ENCODE peak calls at places on chromosomes 6 and 20, in four cellular contexts. One of them, this sample, is unnamed.

GRCh38 chr6:160049346-160049745 is 72.3 kb upstream of the SLC22A1 start:
- DNase-seq in WTC11: no peak
- DNase-seq in activated naive CD4-positive, alpha-beta T cell treated with anti-CD3 and anti-CD28 coated beads, Interleukin-2, amount 50 U/mL, for 16 hours: no peak
- DNase-seq in NCI-H1694: no peak
- DNase-seq in this sample: no peak

GRCh38 chr6:50602191-50602810 is 111.0 kb upstream of the TFAP2D start:
- DNase-seq in activated naive CD4-positive, alpha-beta T cell treated with anti-CD3 and anti-CD28 coated beads, Interleukin-2, amount 50 U/mL, for 16 hours: no peak
- DNase-seq in NCI-H1694: peak
- DNase-seq in WTC11: no peak
- DNase-seq in this sample: peak

GRCh38 chr6:116847234-116847633 is 18.4 kb upstream of the GPRC6A start:
- DNase-seq in WTC11: no peak
- DNase-seq in activated naive CD4-positive, alpha-beta T cell treated with anti-CD3 and anti-CD28 coated beads, Interleukin-2, amount 50 U/mL, for 16 hours: no peak
- DNase-seq in NCI-H1694: peak
- DNase-seq in this sample: peak

GRCh38 chr20:23050847-23051627 is 1.6 kb upstream of the THBD start:
- DNase-seq in NCI-H1694: no peak
- DNase-seq in activated naive CD4-positive, alpha-beta T cell treated with anti-CD3 and anti-CD28 coated beads, Interleukin-2, amount 50 U/mL, for 16 hours: no peak
- DNase-seq in WTC11: peak
- DNase-seq in this sample: no peak

GRCh38 chr6:32685603-32686002 is 19.1 kb upstream of the HLA-DQB1 start:
- DNase-seq in WTC11: no peak
- DNase-seq in NCI-H1694: no peak
- DNase-seq in activated naive CD4-positive, alpha-beta T cell treated with anti-CD3 and anti-CD28 coated beads, Interleukin-2, amount 50 U/mL, for 16 hours: no peak
- DNase-seq in this sample: no peak

GRCh38 chr6:3455121-3455489 is 1.7 kb downstream of the SLC22A23 start:
- DNase-seq in NCI-H1694: no peak
- DNase-seq in WTC11: no peak
- DNase-seq in activated naive CD4-positive, alpha-beta T cell treated with anti-CD3 and anti-CD28 coated beads, Interleukin-2, amount 50 U/mL, for 16 hours: peak
- DNase-seq in this sample: no peak

GRCh38 chr6:39430968-39431523 is 108.5 kb upstream of the KCNK16 start:
- DNase-seq in NCI-H1694: no peak
- DNase-seq in WTC11: peak
- DNase-seq in activated naive CD4-positive, alpha-beta T cell treated with anti-CD3 and anti-CD28 coated beads, Interleukin-2, amount 50 U/mL, for 16 hours: no peak
- DNase-seq in this sample: peak

GRCh38 chr20:2814076-2814475 is 711 bp upstream of the C20orf141 start:
- DNase-seq in WTC11: no peak
- DNase-seq in NCI-H1694: no peak
- DNase-seq in activated naive CD4-positive, alpha-beta T cell treated with anti-CD3 and anti-CD28 coated beads, Interleukin-2, amount 50 U/mL, for 16 hours: no peak
- DNase-seq in this sample: peak

GRCh38 chr6:116511424-116512131 is at the start of gene CALHM5:
- DNase-seq in WTC11: no peak
- DNase-seq in NCI-H1694: no peak
- DNase-seq in activated naive CD4-positive, alpha-beta T cell treated with anti-CD3 and anti-CD28 coated beads, Interleukin-2, amount 50 U/mL, for 16 hours: no peak
- DNase-seq in this sample: no peak

GRCh38 chr6:3616565-3617176 is 134.8 kb downstream of the PXDC1 start:
- DNase-seq in WTC11: no peak
- DNase-seq in NCI-H1694: no peak
- DNase-seq in activated naive CD4-positive, alpha-beta T cell treated with anti-CD3 and anti-CD28 coated beads, Interleukin-2, amount 50 U/mL, for 16 hours: no peak
- DNase-seq in this sample: no peak

GRCh38 chr6:139882977-139883728 is 508.7 kb upstream of the CITED2 start:
- DNase-seq in WTC11: no peak
- DNase-seq in activated naive CD4-positive, alpha-beta T cell treated with anti-CD3 and anti-CD28 coated beads, Interleukin-2, amount 50 U/mL, for 16 hours: no peak
- DNase-seq in NCI-H1694: no peak
- DNase-seq in this sample: no peak

GRCh38 chr6:25105070-25105925 is 169.5 kb upstream of the RIPOR2 start:
- DNase-seq in activated naive CD4-positive, alpha-beta T cell treated with anti-CD3 and anti-CD28 coated beads, Interleukin-2, amount 50 U/mL, for 16 hours: no peak
- DNase-seq in WTC11: no peak
- DNase-seq in NCI-H1694: no peak
- DNase-seq in this sample: no peak

GRCh38 chr20:58714340-58714922 is 21.8 kb downstream of the NPEPL1 start:
- DNase-seq in WTC11: peak
- DNase-seq in NCI-H1694: no peak
- DNase-seq in activated naive CD4-positive, alpha-beta T cell treated with anti-CD3 and anti-CD28 coated beads, Interleukin-2, amount 50 U/mL, for 16 hours: peak
- DNase-seq in this sample: peak

GRCh38 chr20:58610071-58610800 is 40.8 kb upstream of the STX16 start:
- DNase-seq in activated naive CD4-positive, alpha-beta T cell treated with anti-CD3 and anti-CD28 coated beads, Interleukin-2, amount 50 U/mL, for 16 hours: no peak
- DNase-seq in NCI-H1694: no peak
- DNase-seq in WTC11: no peak
- DNase-seq in this sample: no peak

GRCh38 chr6:47698342-47698787 is at the start of gene ADGRF4:
- DNase-seq in activated naive CD4-positive, alpha-beta T cell treated with anti-CD3 and anti-CD28 coated beads, Interleukin-2, amount 50 U/mL, for 16 hours: no peak
- DNase-seq in WTC11: no peak
- DNase-seq in NCI-H1694: no peak
- DNase-seq in this sample: no peak

GRCh38 chr6:170152111-170152926 is 138.6 kb downstream of the DLL1 start:
- DNase-seq in WTC11: no peak
- DNase-seq in NCI-H1694: no peak
- DNase-seq in activated naive CD4-positive, alpha-beta T cell treated with anti-CD3 and anti-CD28 coated beads, Interleukin-2, amount 50 U/mL, for 16 hours: no peak
- DNase-seq in this sample: no peak

GRCh38 chr6:7258231-7258763 is 54.7 kb downstream of the SSR1 start:
- DNase-seq in WTC11: no peak
- DNase-seq in NCI-H1694: no peak
- DNase-seq in activated naive CD4-positive, alpha-beta T cell treated with anti-CD3 and anti-CD28 coated beads, Interleukin-2, amount 50 U/mL, for 16 hours: no peak
- DNase-seq in this sample: no peak

GRCh38 chr6:41649596-41649995 is 11.3 kb downstream of the MDFI start:
- DNase-seq in activated naive CD4-positive, alpha-beta T cell treated with anti-CD3 and anti-CD28 coated beads, Interleukin-2, amount 50 U/mL, for 16 hours: no peak
- DNase-seq in WTC11: no peak
- DNase-seq in NCI-H1694: no peak
- DNase-seq in this sample: no peak

GRCh38 chr6:15207923-15208322 is 37.9 kb upstream of the JARID2 start:
- DNase-seq in WTC11: no peak
- DNase-seq in activated naive CD4-positive, alpha-beta T cell treated with anti-CD3 and anti-CD28 coated beads, Interleukin-2, amount 50 U/mL, for 16 hours: no peak
- DNase-seq in NCI-H1694: no peak
- DNase-seq in this sample: no peak

GRCh38 chr6:6438286-6438685 is 117.8 kb upstream of the F13A1 start:
- DNase-seq in WTC11: no peak
- DNase-seq in NCI-H1694: no peak
- DNase-seq in activated naive CD4-positive, alpha-beta T cell treated with anti-CD3 and anti-CD28 coated beads, Interleukin-2, amount 50 U/mL, for 16 hours: no peak
- DNase-seq in this sample: no peak

GRCh38 chr6:138817799-138818198 is 21.9 kb downstream of the ECT2L start:
- DNase-seq in activated naive CD4-positive, alpha-beta T cell treated with anti-CD3 and anti-CD28 coated beads, Interleukin-2, amount 50 U/mL, for 16 hours: no peak
- DNase-seq in WTC11: peak
- DNase-seq in NCI-H1694: no peak
- DNase-seq in this sample: no peak

GRCh38 chr6:55957961-55958422 is 82.6 kb upstream of the BMP5 start:
- DNase-seq in activated naive CD4-positive, alpha-beta T cell treated with anti-CD3 and anti-CD28 coated beads, Interleukin-2, amount 50 U/mL, for 16 hours: no peak
- DNase-seq in NCI-H1694: no peak
- DNase-seq in WTC11: no peak
- DNase-seq in this sample: no peak

GRCh38 chr20:45012682-45013302 is 46.5 kb downstream of the STK4 start:
- DNase-seq in activated naive CD4-positive, alpha-beta T cell treated with anti-CD3 and anti-CD28 coated beads, Interleukin-2, amount 50 U/mL, for 16 hours: no peak
- DNase-seq in NCI-H1694: no peak
- DNase-seq in WTC11: no peak
- DNase-seq in this sample: no peak

GRCh38 chr20:62241501-62241900 is 3.2 kb downstream of the OSBPL2 start:
- DNase-seq in activated naive CD4-positive, alpha-beta T cell treated with anti-CD3 and anti-CD28 coated beads, Interleukin-2, amount 50 U/mL, for 16 hours: no peak
- DNase-seq in WTC11: no peak
- DNase-seq in NCI-H1694: no peak
- DNase-seq in this sample: no peak